ENCODE peak calls at places on chromosomes 4 and X, in eight cellular contexts. P, C, M, E, V, Q, D and F are unnamed samples. For H3K4me1, the result is how much of the 10 kb centered on the place peaks cover.

GRCh38 chrX:119693032-119693995 is at the start of gene SEPTIN6:
- DNase-seq in D (peak), C (peak), E (peak), Q (peak), V (peak), P (peak), M (peak), F (peak)

GRCh38 chr4:98929341-98930267 is 671 bp upstream of the EIF4E start:
- DNase-seq in C (peak), M (peak), V (peak), Q (peak), P (peak), D (peak), E (peak), F (peak)

GRCh38 chr4:38306482-38307071 is 346.4 kb downstream of the PTTG2 start:
- DNase-seq in E (no peak), D (no peak), V (no peak), M (no peak), C (no peak), Q (no peak), P (no peak), F (no peak)

GRCh38 chr4:180618396-180618795 is 1624.8 kb upstream of the TENM3 start:
- DNase-seq in V (no peak), C (no peak), D (no peak), Q (no peak), E (no peak), M (no peak), P (no peak), F (no peak)

GRCh38 chr4:9976781-9977180 is 44.5 kb downstream of the SLC2A9 start:
- DNase-seq in E (no peak), M (no peak), P (no peak), V (no peak), Q (no peak), C (no peak), D (no peak), F (no peak)

GRCh38 chr4:30094866-30095265 is 625.3 kb upstream of the PCDH7 start:
- DNase-seq in M (no peak), Q (no peak), E (no peak), D (no peak), V (no peak), C (no peak), P (no peak), F (no peak)

GRCh38 chrX:149506349-149506748 is 1.2 kb upstream of the IDS start:
- DNase-seq in C (no peak), V (no peak), P (no peak), D (no peak), M (no peak), Q (no peak), E (no peak), F (no peak)

GRCh38 chr4:144578681-144579080 is 67.3 kb upstream of the HHIP start:
- DNase-seq in V (no peak), E (no peak), M (no peak), D (no peak), C (no peak), P (no peak), Q (no peak), F (no peak)

GRCh38 chr4:8427761-8428287 is 12.7 kb downstream of the ACOX3 start:
- DNase-seq in Q (no peak), P (no peak), C (no peak), E (peak), M (peak), V (no peak), D (no peak), F (peak)

GRCh38 chr4:136731025-136731424 is 801.3 kb downstream of the PCDH18 start:
- DNase-seq in C (no peak), Q (no peak), P (no peak), E (no peak), M (no peak), D (no peak), V (no peak), F (no peak)

GRCh38 chrX:13283968-13284914 is 35.6 kb downstream of the ATXN3L start:
- DNase-seq in V (no peak), D (no peak), C (no peak), M (no peak), P (no peak), Q (no peak), E (no peak), F (no peak)

GRCh38 chr4:177726111-177726510 is 283.9 kb upstream of the AGA start:
- DNase-seq in D (no peak), M (no peak), P (no peak), V (no peak), E (no peak), Q (no peak), C (no peak), F (no peak)

GRCh38 chr4:147830102-147830463 is 98.2 kb downstream of the ARHGAP10 start:
- DNase-seq in C (no peak), M (no peak), Q (no peak), D (no peak), P (no peak), E (no peak), V (no peak), F (no peak)
- H3K4me1 ChIP-seq in C (under half), M (under half), Q (under half), D (half or more), P (under half), E (under half), V (under half), F (under half)

GRCh38 chr4:79211490-79211889 is 114.4 kb downstream of the NAA11 start:
- DNase-seq in V (no peak), M (no peak), Q (no peak), C (no peak), E (no peak), P (no peak), D (no peak), F (no peak)
- TF ChIP-seq POLR2A in V (no peak), M (no peak), Q (no peak), C (no peak), E (no peak), P (no peak), D (no peak), F (no peak)

GRCh38 chrX:47540754-47541538 is 20.1 kb upstream of the ARAF start:
- DNase-seq in C (no peak), Q (peak), P (peak), M (peak), D (peak), E (peak), V (peak), F (peak)
- H3K27ac ChIP-seq in C (peak), Q (peak), P (no peak), M (peak), D (peak), E (peak), V (peak), F (peak)

GRCh38 chr4:2812985-2813384 is 20.1 kb downstream of the SH3BP2 start:
- DNase-seq in E (no peak), C (no peak), M (no peak), Q (no peak), D (no peak), V (no peak), P (no peak), F (no peak)
- H3K4me1 ChIP-seq in E (under half), C (half or more), M (under half), Q (under half), D (under half), V (under half), P (under half), F (under half)

GRCh38 chrX:23907496-23908218 is at the start of the genes APOO and CXorf58:
- DNase-seq in E (peak), M (peak), Q (peak), C (peak), V (peak), D (peak), P (peak), F (peak)
- TF ChIP-seq POLR2A in E (no peak), M (peak), Q (peak), C (no peak), V (no peak), D (no peak), P (no peak), F (no peak)

DNA sequence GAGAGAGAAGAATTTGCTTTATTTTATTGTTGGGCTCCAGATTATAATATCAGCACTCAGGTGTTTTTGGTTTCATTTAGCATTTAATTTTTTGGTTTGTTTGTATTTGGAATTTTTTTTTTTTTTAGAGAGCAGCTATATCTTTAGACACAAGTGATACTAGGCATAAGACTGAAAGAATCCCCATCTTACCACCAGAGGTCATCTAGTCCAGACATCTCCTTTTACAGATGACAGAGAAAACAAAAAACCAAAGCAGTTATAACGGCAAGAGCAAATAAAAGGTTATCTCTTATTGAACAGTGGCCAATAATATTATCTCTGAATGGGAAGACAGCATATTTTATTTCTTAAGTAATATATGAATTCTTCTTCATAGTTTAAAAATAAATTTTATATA is 22.8 kb downstream of the USP38 start:
- DNase-seq in Q (peak), V (no peak), E (no peak), M (no peak), D (no peak), C (no peak), P (no peak), F (no peak)
- H3K27ac ChIP-seq in Q (no peak), V (no peak), E (no peak), M (no peak), D (no peak), C (no peak), P (no peak), F (no peak)

GRCh38 chr4:139239127-139239772 is 40.8 kb downstream of the MGARP start:
- DNase-seq in M (no peak), P (no peak), E (no peak), D (no peak), V (no peak), Q (no peak), C (no peak), F (no peak)
- H3K4me1 ChIP-seq in M (under half), P (under half), E (under half), D (under half), V (under half), Q (under half), C (under half), F (under half)